ENCODE peak calls at places on chromosomes 3 and 15, in four cellular contexts. S is aorta, M is activated gamma-delta T cell treated with Interleukin-2 at 50 U/mL for 16 hours, V is brain pericyte. Y is an unnamed sample.

GRCh38 chr15:50702762-50703334 is 16.3 kb upstream of the TRPM7 start:
- DNase-seq in V (no peak), S (no peak), M (no peak), Y (no peak)

GRCh38 chr15:79595271-79595670 is 163.1 kb downstream of the MINAR1 start:
- DNase-seq in M (no peak), S (no peak), V (no peak), Y (no peak)

GRCh38 chr15:48681274-48681840 is 35.8 kb upstream of the FBN1 start:
- DNase-seq in V (no peak), M (no peak), S (no peak), Y (no peak)

GRCh38 chr3:167480748-167481147 is 6.9 kb upstream of the SERPINI2 start:
- DNase-seq in S (no peak), V (no peak), M (no peak), Y (no peak)

GRCh38 chr15:49962044-49962602 is 156.9 kb downstream of the ATP8B4 start:
- DNase-seq in M (no peak), S (no peak), V (no peak), Y (no peak)

GRCh38 chr3:180002006-180002405 is 34.7 kb downstream of the PEX5L start:
- DNase-seq in V (no peak), S (no peak), M (no peak), Y (no peak)

GRCh38 chr15:73686781-73687256 is 2.6 kb downstream of the CD276 start:
- DNase-seq in S (no peak), M (no peak), V (peak; percentile 52), Y (no peak)

GRCh38 chr15:90603893-90604292 is 74.2 kb downstream of the CRTC3 start:
- DNase-seq in M (peak; percentile 39), V (no peak), S (no peak), Y (peak; percentile 33)

GRCh38 chr3:189267981-189268613 is 96.3 kb downstream of the TPRG1 start:
- DNase-seq in S (no peak), V (no peak), M (no peak), Y (no peak)

GRCh38 chr3:43180027-43180426 is 74.1 kb upstream of the POMGNT2 start:
- DNase-seq in S (no peak), V (no peak), M (peak; percentile 44), Y (peak; percentile 24)

GRCh38 chr15:99717129-99718024 is 15.9 kb downstream of the LYSMD4 start:
- DNase-seq in M (no peak), V (no peak), S (peak; percentile 63), Y (no peak)

GRCh38 chr3:28576590-28577220 is 228.1 kb upstream of the AZI2 start:
- DNase-seq in V (no peak), S (no peak), M (no peak), Y (no peak)

GRCh38 chr3:123286308-123287023 is 84.7 kb downstream of the SEC22A start:
- DNase-seq in V (peak; percentile 22), M (no peak), S (no peak), Y (no peak)

GRCh38 chr3:52843116-52843865 is 8.5 kb upstream of the MUSTN1 start:
- DNase-seq in V (no peak), M (no peak), S (no peak), Y (no peak)

GRCh38 chr15:77836116-77836798 is 203.5 kb upstream of the LINGO1 start:
- DNase-seq in S (peak; percentile 46), V (no peak), M (no peak), Y (no peak)

GRCh38 chr3:181622365-181622764 is 89.4 kb upstream of the SOX2 start:
- DNase-seq in V (no peak), S (no peak), M (no peak), Y (no peak)

GRCh38 chr15:66681395-66681794 is 20.6 kb upstream of the SMAD6 start:
- DNase-seq in V (no peak), M (no peak), S (no peak), Y (no peak)

GRCh38 chr3:151675858-151676615 is 57.7 kb upstream of the AADACL2 start:
- DNase-seq in S (no peak), V (no peak), M (no peak), Y (no peak)

GRCh38 chr15:74322558-74323180 is 44.8 kb downstream of the CYP11A1 start:
- DNase-seq in M (peak; percentile 53), V (no peak), S (peak; percentile 76), Y (peak; percentile 38)

GRCh38 chr3:181631901-181632300 is 79.8 kb upstream of the SOX2 start:
- DNase-seq in M (no peak), V (no peak), S (no peak), Y (no peak)

GRCh38 chr15:46576611-46577010 is 941.8 kb downstream of the SQOR start:
- DNase-seq in V (no peak), S (peak; percentile 44), M (no peak), Y (no peak)

Y was measured in stimulated activated CD4-positive, alpha-beta T cell treated with anti-CD3 and anti-CD28 coated beads, Interleukin-2, amount 100 ng/mL, for 4 hours.